ENCODE peak calls at places on chromosome 17, in four cellular contexts. N is COR-L47, K is breast epithelium, F is H4. Y is an unnamed sample.

GRCh38 chr17:46943511-46944393 is 20.8 kb downstream of the GOSR2 start:
- DNase-seq in N (no peak), K (no peak), F (no peak), Y (no peak)

GRCh38 chr17:76840443-76840767 is 27.8 kb upstream of the MGAT5B start:
- DNase-seq in N (no peak), K (no peak), F (no peak), Y (no peak)

GRCh38 chr17:70521821-70522256 is 352.5 kb downstream of the KCNJ2 start:
- DNase-seq in N (peak), K (no peak), F (no peak), Y (no peak)

GRCh38 chr17:31702040-31702439 is 157.0 kb downstream of the COPRS start:
- DNase-seq in N (no peak), K (no peak), F (no peak), Y (no peak)

GRCh38 chr17:67830440-67830839 is 5.1 kb downstream of the BPTF start:
- DNase-seq in N (no peak), K (no peak), F (no peak), Y (no peak)

GRCh38 chr17:48626470-48627241 is 498 bp upstream of the HOXB9 start:
- DNase-seq in N (peak), K (no peak), F (peak), Y (no peak)

GRCh38 chr17:83013779-83014117 is 65.7 kb upstream of the METRNL start:
- DNase-seq in N (no peak), K (no peak), F (no peak), Y (no peak)

GRCh38 chr17:7014995-7015586 is 2.7 kb downstream of the RNASEK start:
- DNase-seq in N (no peak), K (no peak), F (no peak), Y (no peak)

GRCh38 chr17:69232650-69233049 is 4.0 kb upstream of the ABCA10 start:
- DNase-seq in N (no peak), K (no peak), F (no peak), Y (no peak)

GRCh38 chr17:40491486-40491885 is 9.9 kb downstream of the TNS4 start:
- DNase-seq in N (no peak), K (no peak), F (no peak), Y (no peak)

GRCh38 chr17:36731806-36732205 is 130.4 kb downstream of the MRM1 start:
- DNase-seq in N (peak), K (no peak), F (no peak), Y (no peak)

GRCh38 chr17:15377608-15378007 is 36.2 kb upstream of the TEKT3 start:
- DNase-seq in N (no peak), K (no peak), F (peak), Y (peak)

GRCh38 chr17:57522436-57523005 is 222.6 kb downstream of the CCDC182 start:
- DNase-seq in N (no peak), K (no peak), F (peak), Y (no peak)

GRCh38 chr17:39674702-39675389 is 6.6 kb downstream of the PNMT start:
- DNase-seq in N (peak), K (peak), F (no peak), Y (no peak)

GRCh38 chr17:37562016-37562745 is 47.0 kb downstream of the SYNRG start:
- DNase-seq in N (no peak), K (no peak), F (no peak), Y (no peak)

GRCh38 chr17:27396045-27396444 is 60.2 kb upstream of the KSR1 start:
- DNase-seq in N (no peak), K (no peak), F (no peak), Y (no peak)

GRCh38 chr17:63954402-63955063 is 18.2 kb downstream of the SCN4A start:
- DNase-seq in N (peak), K (no peak), F (no peak), Y (no peak)

GRCh38 chr17:49924589-49924988 is 44.4 kb upstream of the DLX4 start:
- DNase-seq in N (no peak), K (no peak), F (no peak), Y (no peak)

GRCh38 chr17:3030096-3030495 is 33.3 kb downstream of the OR1D5 start:
- DNase-seq in N (no peak), K (no peak), F (no peak), Y (no peak)

GRCh38 chr17:1275962-1276736 is 3.3 kb upstream of the TRARG1 start:
- DNase-seq in N (no peak), K (peak), F (peak), Y (no peak)

GRCh38 chr17:35588196-35588920 is 1.2 kb downstream of the AP2B1 start:
- DNase-seq in N (no peak), K (no peak), F (peak), Y (no peak)

GRCh38 chr17:2709173-2709661 is 2.3 kb downstream of the CLUH start:
- DNase-seq in N (no peak), K (peak), F (no peak), Y (no peak)

GRCh38 chr17:64777413-64778101 is 115.5 kb upstream of the SMURF2 start:
- DNase-seq in N (no peak), K (no peak), F (no peak), Y (no peak)